ENCODE peak calls at places on chromosome 17, in seven cellular contexts. H is heart left ventricle; S is CD4-positive, alpha-beta memory T cell; I is hepatocyte; J is psoas muscle; L is body of pancreas; M is fibroblast of lung. V is an unnamed sample.

GRCh38 chr17:61837175-61838051 is 25.9 kb downstream of the BRIP1 start:
- DNase-seq in H (peak; percentile 30), S (peak; percentile 39), I (peak; percentile 84), J (peak; percentile 51), L (peak; percentile 67), M (peak; percentile 56), V (peak; percentile 62)

GRCh38 chr17:77594416-77595209 is 363.9 kb upstream of the TNRC6C start:
- DNase-seq in H (no peak), S (no peak), I (no peak), J (no peak), L (no peak), M (no peak), V (peak; percentile 52)

GRCh38 chr17:76379275-76379641 is 5.2 kb upstream of the SPHK1 start:
- DNase-seq in H (no peak), S (no peak), I (no peak), J (no peak), L (no peak), M (no peak), V (no peak)

GRCh38 chr17:76276069-76276431 is 10.9 kb downstream of the UBALD2 start:
- DNase-seq in H (no peak), S (no peak), I (no peak), J (no peak), L (no peak), M (no peak), V (no peak)

GRCh38 chr17:41785876-41786226 is 660 bp downstream of the JUP start:
- DNase-seq in H (no peak), S (no peak), I (peak; percentile 86), J (peak; percentile 74), L (peak; percentile 79), M (peak; percentile 22), V (no peak)

GRCh38 chr17:49859991-49860953 is 12.4 kb upstream of the TAC4 start:
- DNase-seq in H (peak; percentile 24), S (no peak), I (no peak), J (no peak), L (no peak), M (no peak), V (no peak)

GRCh38 chr17:64411999-64412771 is 21.5 kb upstream of the PECAM1 start:
- DNase-seq in H (peak; percentile 70), S (no peak), I (peak; percentile 52), J (peak; percentile 65), L (peak; percentile 62), M (peak; percentile 63), V (no peak)

GRCh38 chr17:50423553-50424159 is 2.4 kb upstream of the ACSF2 start:
- DNase-seq in H (peak; percentile 39), S (no peak), I (peak; percentile 45), J (no peak), L (peak; percentile 63), M (peak; percentile 93), V (peak; percentile 73)

GRCh38 chr17:20852541-20853370 is 190.1 kb downstream of the USP22 start:
- DNase-seq in H (peak; percentile 39), S (no peak), I (peak; percentile 56), J (no peak), L (no peak), M (peak; percentile 19), V (peak; percentile 79)

GRCh38 chr17:8360751-8361150 is 15.8 kb downstream of the KRABD2 start:
- DNase-seq in H (no peak), S (no peak), I (no peak), J (no peak), L (no peak), M (peak; percentile 43), V (no peak)

GRCh38 chr17:82553210-82553930 is 33.8 kb downstream of the FOXK2 start:
- DNase-seq in H (no peak), S (no peak), I (no peak), J (no peak), L (peak; percentile 64), M (no peak), V (no peak)

GRCh38 chr17:80104321-80104955 is 3.1 kb downstream of the GAA start:
- DNase-seq in H (no peak), S (no peak), I (no peak), J (peak; percentile 42), L (no peak), M (peak; percentile 46), V (peak; percentile 35)

GRCh38 chr17:45306623-45307022 is 10.2 kb downstream of the MAP3K14 start:
- DNase-seq in H (no peak), S (no peak), I (no peak), J (no peak), L (no peak), M (no peak), V (no peak)

GRCh38 chr17:31834448-31834847 is 24.6 kb downstream of the COPRS start:
- DNase-seq in H (no peak), S (no peak), I (no peak), J (no peak), L (no peak), M (no peak), V (no peak)

GRCh38 chr17:6384481-6384880 is 50.4 kb downstream of the AIPL1 start:
- DNase-seq in H (no peak), S (no peak), I (no peak), J (no peak), L (no peak), M (no peak), V (no peak)

GRCh38 chr17:412211-413015 is 59.8 kb upstream of the RPH3AL start:
- DNase-seq in H (peak; percentile 44), S (peak; percentile 75), I (peak; percentile 78), J (no peak), L (peak; percentile 65), M (peak; percentile 51), V (no peak)

GRCh38 chr17:42519546-42520444 is 16.2 kb upstream of the NAGLU start:
- DNase-seq in H (peak; percentile 94), S (no peak), I (peak; percentile 91), J (peak; percentile 93), L (peak; percentile 81), M (peak; percentile 99), V (peak; percentile 96)

GRCh38 chr17:50830994-50831393 is 4.4 kb upstream of the WFIKKN2 start:
- DNase-seq in H (no peak), S (no peak), I (peak; percentile 15), J (no peak), L (no peak), M (no peak), V (peak; percentile 57)

GRCh38 chr17:77556408-77557068 is 402.0 kb upstream of the TNRC6C start:
- DNase-seq in H (no peak), S (no peak), I (no peak), J (no peak), L (no peak), M (no peak), V (no peak)

GRCh38 chr17:9021158-9021984 is at the start of gene NTN1:
- DNase-seq in H (peak; percentile 55), S (peak; percentile 53), I (peak; percentile 77), J (peak; percentile 67), L (peak; percentile 48), M (peak; percentile 50), V (peak; percentile 89)

GRCh38 chr17:82196273-82196672 is 16.4 kb downstream of the CCDC57 start:
- DNase-seq in H (no peak), S (no peak), I (no peak), J (no peak), L (no peak), M (no peak), V (no peak)

GRCh38 chr17:8887834-8888703 is 20.6 kb upstream of the PIK3R6 start:
- DNase-seq in H (peak; percentile 62), S (no peak), I (peak; percentile 73), J (no peak), L (peak; percentile 23), M (peak; percentile 39), V (peak; percentile 79)

GRCh38 chr17:43372273-43372911 is 26.4 kb upstream of the ARL4D start:
- DNase-seq in H (peak; percentile 47), S (no peak), I (peak; percentile 72), J (no peak), L (peak; percentile 47), M (no peak), V (no peak)

GRCh38 chr17:15257316-15257925 is 7.7 kb downstream of the PMP22 start:
- DNase-seq in H (peak; percentile 89), S (peak; percentile 44), I (peak; percentile 85), J (peak; percentile 91), L (peak; percentile 80), M (peak; percentile 73), V (peak; percentile 91)
- H3K4me3 ChIP-seq in H (peak overlapping the region; percentile 28), S (no peak overlapping the region), I (no peak overlapping the region), J (peak overlapping the region; percentile 81), L (no peak overlapping the region), M (no peak overlapping the region), V (no peak overlapping the region)

GRCh38 chr17:40333781-40334453 is 24.9 kb downstream of the RARA start:
- DNase-seq in H (peak; percentile 34), S (no peak), I (no peak), J (no peak), L (no peak), M (no peak), V (no peak)
- H3K4me3 ChIP-seq in H (no peak overlapping the region), S (no peak overlapping the region), I (no peak overlapping the region), J (no peak overlapping the region), L (no peak overlapping the region), M (no peak overlapping the region), V (no peak overlapping the region)

DNA sequence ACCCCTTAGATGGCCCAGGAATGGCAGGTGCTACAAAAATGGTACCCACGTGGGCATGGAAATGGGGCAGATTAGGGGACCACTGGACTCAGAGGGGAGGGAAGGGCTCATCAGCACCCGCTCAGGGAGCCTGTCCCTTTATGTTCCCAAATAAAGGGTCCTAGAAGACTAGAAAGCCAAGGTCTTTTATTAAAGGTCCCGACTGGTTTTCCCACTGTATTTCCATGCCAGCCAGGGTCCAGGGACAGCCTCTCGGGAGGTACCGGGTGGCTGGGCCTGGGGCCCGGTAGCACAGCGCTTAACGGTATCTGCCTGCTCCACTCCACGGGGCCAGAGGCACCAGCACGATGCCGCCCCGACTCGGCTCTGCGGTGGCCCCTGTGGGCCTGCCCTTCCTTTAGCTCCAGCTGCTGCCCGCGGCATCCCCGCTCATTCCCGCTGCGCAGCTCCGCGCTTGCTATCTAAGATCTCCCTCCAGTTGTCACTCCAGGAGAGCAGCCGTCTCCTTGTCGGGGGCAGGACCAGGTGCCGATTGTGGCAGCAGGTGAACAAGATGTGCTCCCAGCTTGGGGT is 1.4 kb downstream of the NT5C start:
- DNase-seq in H (no peak), S (no peak), I (no peak), J (no peak), L (no peak), M (no peak), V (no peak)
- H3K4me3 ChIP-seq in H (no peak overlapping the region), S (no peak overlapping the region), I (no peak overlapping the region), J (peak overlapping the region; percentile 94), L (no peak overlapping the region), M (peak overlapping the region; percentile 87), V (no peak overlapping the region)

DNA sequence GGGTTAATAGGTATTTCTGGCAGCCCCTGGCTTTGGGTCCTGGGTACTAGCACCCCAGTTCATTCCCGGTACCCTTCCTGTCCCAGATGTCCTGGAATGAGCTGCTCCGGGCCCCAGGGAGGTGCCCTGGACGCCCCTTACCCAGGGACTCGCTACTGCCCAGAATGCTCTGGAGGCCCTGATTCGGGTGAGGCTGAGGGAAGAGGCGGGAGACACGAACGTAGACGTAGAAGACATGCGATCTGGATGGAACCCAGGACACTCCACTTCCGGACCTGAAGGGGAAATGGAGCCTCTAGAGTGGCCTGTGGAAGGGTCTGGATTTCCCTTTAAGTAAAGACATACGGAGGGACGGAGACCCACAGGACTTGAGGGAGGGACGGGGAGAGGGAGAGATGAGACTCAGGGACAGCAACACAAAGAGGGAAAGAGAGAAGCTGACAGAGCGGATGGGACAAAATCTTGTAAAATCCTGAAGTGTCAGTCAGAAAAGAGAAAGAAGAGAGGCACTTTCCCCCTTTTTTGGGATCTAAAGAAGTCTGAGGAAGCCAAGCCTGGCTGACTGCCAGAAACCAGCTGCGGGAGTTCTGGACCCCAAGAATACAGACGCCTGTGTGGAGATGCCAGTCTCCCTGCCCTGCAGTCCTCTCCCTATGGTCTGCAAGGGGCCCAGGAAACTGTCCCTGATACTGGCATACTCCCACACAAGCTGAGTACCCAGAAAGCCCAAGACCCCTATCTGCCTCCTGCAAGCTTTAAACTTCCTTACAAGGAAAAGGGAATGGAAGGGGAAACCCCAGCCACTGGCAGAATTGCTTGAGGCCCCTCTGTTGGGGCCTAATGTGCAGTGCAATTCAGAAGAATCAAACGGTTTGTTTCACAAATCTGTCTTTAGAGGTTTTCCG is 1.0 kb upstream of the HOXB13 start:
- DNase-seq in H (no peak), S (no peak), I (no peak), J (no peak), L (no peak), M (no peak), V (no peak)
- H3K4me3 ChIP-seq in H (no peak overlapping the region), S (no peak overlapping the region), I (no peak overlapping the region), J (peak overlapping the region; percentile 56), L (no peak overlapping the region), M (no peak overlapping the region), V (no peak overlapping the region)

V was measured in aorta.